ENCODE peak calls at places on chromosomes 11 and 22, in six cellular contexts. C is nephron progenitor cell, Z is ELF-1, U is NCI-H2081, O is GM13976, S is T-helper 1 cell. Q is an unnamed sample.
A peak's percentile ranks its signal among the peaks of the same experiment; 100 is the strongest.

GRCh38 chr22:29093980-29094379 is 21.1 kb downstream of the KREMEN1 start:
- DNase-seq in C (no peak), Z (no peak), U (no peak), O (no peak), S (no peak), Q (no peak)

GRCh38 chr11:92727769-92728168 is 241.7 kb upstream of the MTNR1B start:
- DNase-seq in C (no peak), Z (no peak), U (no peak), O (no peak), S (no peak), Q (no peak)

GRCh38 chr11:119316017-119316728 is 757 bp downstream of the MCAM start:
- DNase-seq in C (no peak), Z (no peak), U (peak; percentile 70), O (no peak), S (no peak), Q (no peak)

GRCh38 chr22:35324067-35324466 is 24.4 kb downstream of the TOM1 start:
- DNase-seq in C (no peak), Z (no peak), U (no peak), O (no peak), S (no peak), Q (no peak)

GRCh38 chr11:131033151-131033651 is 116.9 kb upstream of the SNX19 start:
- DNase-seq in C (no peak), Z (peak; percentile 81), U (no peak), O (no peak), S (no peak), Q (no peak)

GRCh38 chr11:125428486-125429173 is 67.4 kb downstream of the FEZ1 start:
- DNase-seq in C (no peak), Z (no peak), U (no peak), O (no peak), S (no peak), Q (no peak)

GRCh38 chr11:14148653-14149273 is 186.2 kb downstream of the SPON1 start:
- DNase-seq in C (no peak), Z (no peak), U (peak; percentile 27), O (peak; percentile 17), S (no peak), Q (peak; percentile 14)

GRCh38 chr11:45215098-45215497 is 68.7 kb downstream of the PRDM11 start:
- DNase-seq in C (no peak), Z (no peak), U (no peak), O (no peak), S (no peak), Q (peak; percentile 5)

GRCh38 chr11:5071815-5072214 is 2.4 kb downstream of the OR52E1 start:
- DNase-seq in C (no peak), Z (no peak), U (no peak), O (no peak), S (no peak), Q (no peak)

GRCh38 chr11:8715501-8715900 is 32.9 kb downstream of the RPL27A start:
- DNase-seq in C (no peak), Z (no peak), U (no peak), O (no peak), S (no peak), Q (no peak)

GRCh38 chr11:45997599-45997998 is 75.1 kb downstream of the LARGE2 start:
- DNase-seq in C (no peak), Z (no peak), U (no peak), O (no peak), S (no peak), Q (no peak)

GRCh38 chr11:119323532-119324033 is 6.7 kb upstream of the MCAM start:
- DNase-seq in C (peak; percentile 90), Z (peak; percentile 84), U (peak; percentile 79), O (no peak), S (peak; percentile 59), Q (peak; percentile 79)

GRCh38 chr22:37161442-37161841 is 11.7 kb upstream of the IL2RB start:
- DNase-seq in C (no peak), Z (peak; percentile 32), U (no peak), O (no peak), S (no peak), Q (peak; percentile 85)

GRCh38 chr11:33735426-33736147 is 636 bp downstream of the CD59 start:
- DNase-seq in C (no peak), Z (peak; percentile 25), U (no peak), O (peak; percentile 75), S (peak; percentile 15), Q (peak; percentile 85)

GRCh38 chr11:84648413-84648812 is 978.7 kb downstream of the DLG2 start:
- DNase-seq in C (no peak), Z (peak; percentile 52), U (no peak), O (no peak), S (no peak), Q (no peak)

GRCh38 chr22:32005453-32005852 is 37.6 kb upstream of the SLC5A1 start:
- DNase-seq in C (no peak), Z (peak; percentile 10), U (no peak), O (no peak), S (no peak), Q (no peak)

GRCh38 chr11:64268028-64268686 is 16.3 kb downstream of the BAD start:
- DNase-seq in C (no peak), Z (no peak), U (no peak), O (no peak), S (no peak), Q (no peak)

GRCh38 chr11:61437496-61437895 is 7.6 kb downstream of the SDHAF2 start:
- DNase-seq in C (no peak), Z (no peak), U (no peak), O (no peak), S (no peak), Q (no peak)

GRCh38 chr11:12090061-12090572 is 20.3 kb upstream of the MICAL2 start:
- DNase-seq in C (no peak), Z (no peak), U (no peak), O (no peak), S (no peak), Q (peak; percentile 22)

GRCh38 chr22:49333206-49333605 is 494.5 kb downstream of the BRD1 start:
- DNase-seq in C (no peak), Z (no peak), U (no peak), O (peak; percentile 12), S (no peak), Q (no peak)

GRCh38 chr11:1879941-1880720 is 11.6 kb downstream of the PRR33 start:
- DNase-seq in C (no peak), Z (no peak), U (no peak), O (no peak), S (no peak), Q (no peak)

GRCh38 chr11:24861440-24861839 is 364.6 kb downstream of the LUZP2 start:
- DNase-seq in C (no peak), Z (peak; percentile 11), U (no peak), O (no peak), S (no peak), Q (no peak)

GRCh38 chr11:44968510-44968909 is 17.8 kb upstream of the TP53I11 start:
- DNase-seq in C (no peak), Z (no peak), U (no peak), O (no peak), S (no peak), Q (no peak)

GRCh38 chr22:39545310-39546063 is 12.9 kb upstream of the RPS19BP1 start:
- DNase-seq in C (peak; percentile 96), Z (peak; percentile 90), U (no peak), O (no peak), S (peak; percentile 56), Q (peak; percentile 32)

GRCh38 chr11:110134120-110134519 is 40.9 kb downstream of the ZC3H12C start:
- DNase-seq in C (no peak), Z (no peak), U (peak; percentile 82), O (no peak), S (no peak), Q (no peak)

GRCh38 chr11:92775277-92775676 is 194.2 kb upstream of the MTNR1B start:
- DNase-seq in C (no peak), Z (no peak), U (no peak), O (no peak), S (no peak), Q (no peak)

GRCh38 chr11:65180877-65181568 is 705 bp upstream of the CAPN1 start:
- DNase-seq in C (peak; percentile 90), Z (peak; percentile 88), U (peak; percentile 40), O (peak; percentile 82), S (peak; percentile 53), Q (peak; percentile 80)

GRCh38 chr22:47277511-47277910 is 515.1 kb downstream of the TBC1D22A start:
- DNase-seq in C (no peak), Z (no peak), U (no peak), O (no peak), S (no peak), Q (no peak)

GRCh38 chr22:28915969-28916368 is 32.6 kb downstream of the ZNRF3 start:
- DNase-seq in C (no peak), Z (no peak), U (no peak), O (no peak), S (no peak), Q (no peak)

GRCh38 chr11:131186629-131187075 is 183.8 kb upstream of the NTM start:
- DNase-seq in C (peak; percentile 21), Z (peak; percentile 50), U (no peak), O (peak; percentile 78), S (no peak), Q (peak; percentile 84)

GRCh38 chr22:42332089-42332488 is 61.6 kb upstream of the TCF20 start:
- DNase-seq in C (no peak), Z (no peak), U (no peak), O (no peak), S (no peak), Q (no peak)